ENCODE peak calls at places on chromosomes 1 and 21, in eight cellular contexts. J, I, U, L, Z, Q, Y and T are unnamed samples.
A peak's percentile ranks its signal among the peaks of the same experiment; 100 is the strongest.

GRCh38 chr1:50531601-50532000 is 108.4 kb upstream of the DMRTA2 start:
- DNase-seq in J (no peak), I (no peak), U (no peak), L (no peak), Z (no peak), Q (no peak), Y (no peak), T (no peak)

GRCh38 chr1:100703716-100704115 is 15.8 kb upstream of the VCAM1 start:
- DNase-seq in J (no peak), I (no peak), U (no peak), L (no peak), Z (no peak), Q (no peak), Y (no peak), T (no peak)

GRCh38 chr21:33380483-33380998 is 22.7 kb upstream of the IFNGR2 start:
- DNase-seq in J (peak; percentile 94), I (peak; percentile 62), U (peak; percentile 90), L (peak; percentile 97), Z (peak; percentile 96), Q (peak; percentile 96), Y (peak; percentile 75), T (peak; percentile 96)

GRCh38 chr21:43268086-43268803 is 99.4 kb downstream of the CRYAA start:
- DNase-seq in J (no peak), I (no peak), U (no peak), L (no peak), Z (no peak), Q (peak; percentile 18), Y (no peak), T (no peak)

GRCh38 chr1:215566556-215567490 is at the start of gene KCTD3:
- DNase-seq in J (peak; percentile 84), I (peak; percentile 40), U (no peak), L (peak; percentile 62), Z (peak; percentile 70), Q (peak; percentile 83), Y (peak; percentile 18), T (peak; percentile 77)

GRCh38 chr1:89757532-89757931 is 63.3 kb upstream of the LRRC8D start:
- DNase-seq in J (no peak), I (no peak), U (peak; percentile 76), L (peak; percentile 82), Z (no peak), Q (peak; percentile 43), Y (peak; percentile 37), T (peak; percentile 81)

GRCh38 chr1:154176341-154176740 is 15.6 kb downstream of the TPM3 start:
- DNase-seq in J (no peak), I (no peak), U (no peak), L (no peak), Z (no peak), Q (no peak), Y (no peak), T (no peak)

GRCh38 chr1:55476445-55477015 is 261.4 kb upstream of the USP24 start:
- DNase-seq in J (no peak), I (no peak), U (no peak), L (no peak), Z (no peak), Q (no peak), Y (no peak), T (no peak)

GRCh38 chr1:36136535-36136934 is 11.5 kb upstream of the COL8A2 start:
- DNase-seq in J (no peak), I (no peak), U (no peak), L (no peak), Z (peak; percentile 67), Q (peak; percentile 67), Y (no peak), T (no peak)

GRCh38 chr1:12757836-12758235 is 11.8 kb downstream of the CFAP107 start:
- DNase-seq in J (no peak), I (no peak), U (no peak), L (no peak), Z (no peak), Q (no peak), Y (no peak), T (no peak)

GRCh38 chr1:225896937-225897549 is 8.1 kb upstream of the LEFTY1 start:
- DNase-seq in J (no peak), I (no peak), U (peak; percentile 76), L (peak; percentile 83), Z (no peak), Q (no peak), Y (no peak), T (no peak)

GRCh38 chr1:244322791-244323521 is 128.8 kb downstream of the ADSS2 start:
- DNase-seq in J (peak; percentile 32), I (no peak), U (no peak), L (peak; percentile 42), Z (peak; percentile 64), Q (no peak), Y (no peak), T (no peak)

GRCh38 chr1:36151133-36151844 is 2.0 kb upstream of the TRAPPC3 start:
- DNase-seq in J (no peak), I (no peak), U (no peak), L (no peak), Z (no peak), Q (no peak), Y (no peak), T (no peak)

GRCh38 chr21:32611471-32611997 is 643 bp downstream of the CFAP298 start:
- DNase-seq in J (peak; percentile 37), I (no peak), U (peak; percentile 67), L (peak; percentile 60), Z (no peak), Q (peak; percentile 35), Y (peak; percentile 29), T (peak; percentile 83)

GRCh38 chr1:4690951-4691675 is 36.7 kb downstream of the AJAP1 start:
- DNase-seq in J (no peak), I (no peak), U (no peak), L (no peak), Z (no peak), Q (no peak), Y (no peak), T (peak; percentile 41)